ENCODE peak calls at places on chromosomes 7 and 10, in four cellular contexts. X is HepG2, C is K562, V is H1. P is an unnamed sample.

GRCh38 chr10:32338262-32338661 is 8.7 kb downstream of the EPC1 start:
- DNase-seq in V (no peak), X (no peak), C (no peak), P (no peak)

GRCh38 chr7:90320801-90321494 is at the start of gene FAM237B:
- DNase-seq in V (no peak), X (no peak), C (no peak), P (peak)

GRCh38 chr10:104680467-104681401 is 39.6 kb downstream of the SORCS3 start:
- DNase-seq in X (no peak), V (no peak), C (no peak), P (peak)

GRCh38 chr7:131620673-131621609 is 64.5 kb upstream of the PODXL start:
- DNase-seq in X (no peak), V (no peak), C (no peak), P (no peak)

GRCh38 chr10:329361-330099 is 194.3 kb downstream of the ZMYND11 start:
- DNase-seq in V (no peak), C (peak), X (peak), P (peak)

GRCh38 chr10:62384057-62384446 is 9.9 kb downstream of the ZNF365 start:
- DNase-seq in C (no peak), V (no peak), X (no peak), P (no peak)

GRCh38 chr10:78318305-78318704 is 284.6 kb downstream of the RPS24 start:
- DNase-seq in V (no peak), C (no peak), X (no peak), P (no peak)

GRCh38 chr7:141649865-141650499 is 52.0 kb downstream of the DENND11 start:
- DNase-seq in X (peak), C (peak), V (peak), P (peak)

GRCh38 chr7:117097860-117098259 is 144.6 kb downstream of the ST7 start:
- DNase-seq in C (no peak), X (peak), V (no peak), P (no peak)

GRCh38 chr7:26598867-26599266 is 265.5 kb downstream of the SKAP2 start:
- DNase-seq in V (no peak), C (no peak), X (no peak), P (no peak)

DNA sequence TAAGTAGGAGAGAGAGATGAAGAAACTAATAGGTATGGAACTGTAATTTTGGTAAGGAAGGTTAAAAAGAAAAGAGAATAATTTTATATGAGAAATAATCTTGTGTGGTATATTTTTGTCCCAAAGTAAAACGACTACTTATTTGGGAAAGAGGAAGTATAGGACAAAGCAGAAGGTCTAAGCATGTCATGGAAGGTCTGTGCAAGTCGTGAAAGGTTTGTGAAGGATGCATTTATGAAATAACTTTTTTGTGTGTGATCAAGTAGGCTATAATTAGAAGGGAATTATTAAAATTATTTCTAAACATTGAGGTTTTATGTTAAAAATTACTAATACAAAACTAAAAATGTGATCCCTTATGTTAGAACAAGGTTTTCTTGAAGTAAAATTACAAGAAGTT is 63.3 kb downstream of the ZNF783 start:
- DNase-seq in C (no peak), X (no peak), V (no peak), P (no peak)
- TF ChIP-seq PHF8 in C (no peak), X (no peak), V (no peak), P (no peak)

GRCh38 chr7:33428415-33428814 is 299.1 kb downstream of the BBS9 start:
- DNase-seq in V (no peak), X (no peak), C (no peak), P (no peak)
- TF ChIP-seq HDAC2 in V (no peak), X (no peak), C (no peak), P (no peak)

GRCh38 chr7:134702366-134703240 is 56.0 kb downstream of the BPGM start:
- DNase-seq in X (no peak), C (no peak), V (no peak), P (no peak)

GRCh38 chr7:134699021-134699818 is 52.6 kb downstream of the BPGM start:
- DNase-seq in X (no peak), V (no peak), C (no peak), P (no peak)

GRCh38 chr7:134699871-134700270 is 53.2 kb downstream of the BPGM start:
- DNase-seq in X (no peak), C (no peak), V (no peak), P (no peak)

GRCh38 chr7:134703241-134703594 is 56.6 kb downstream of the BPGM start:
- DNase-seq in V (no peak), X (no peak), C (no peak), P (no peak)

GRCh38 chr7:134701272-134701671 is 54.6 kb downstream of the BPGM start:
- DNase-seq in X (peak), V (no peak), C (peak), P (peak)
- TF ChIP-seq PHF8 in X (no peak), V (no peak), C (no peak), P (no peak)

DNA sequence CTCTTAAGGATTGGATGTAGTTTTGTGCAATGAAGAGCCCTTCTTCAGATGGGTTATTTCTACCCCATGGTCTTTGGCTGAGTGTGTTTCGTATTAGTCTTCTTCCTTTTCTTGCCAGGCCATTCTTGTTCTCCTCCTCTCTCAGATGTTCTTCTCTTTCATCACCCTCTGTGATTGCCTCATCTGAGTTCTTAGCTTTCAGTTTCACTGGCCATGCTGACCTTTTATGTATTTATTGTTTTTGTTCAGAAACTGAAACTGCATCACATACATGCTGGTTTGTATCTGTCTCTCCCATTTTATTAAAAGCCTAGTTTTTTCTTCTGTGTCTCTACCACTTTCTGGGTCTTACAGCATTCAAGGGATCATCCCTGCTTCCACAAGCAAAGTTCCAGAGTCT is 21.7 kb upstream of the PCGF5 start:
- DNase-seq in V (no peak), C (no peak), X (no peak), P (no peak)
- TF ChIP-seq HDAC2 in V (no peak), C (no peak), X (no peak), P (no peak)

DNA sequence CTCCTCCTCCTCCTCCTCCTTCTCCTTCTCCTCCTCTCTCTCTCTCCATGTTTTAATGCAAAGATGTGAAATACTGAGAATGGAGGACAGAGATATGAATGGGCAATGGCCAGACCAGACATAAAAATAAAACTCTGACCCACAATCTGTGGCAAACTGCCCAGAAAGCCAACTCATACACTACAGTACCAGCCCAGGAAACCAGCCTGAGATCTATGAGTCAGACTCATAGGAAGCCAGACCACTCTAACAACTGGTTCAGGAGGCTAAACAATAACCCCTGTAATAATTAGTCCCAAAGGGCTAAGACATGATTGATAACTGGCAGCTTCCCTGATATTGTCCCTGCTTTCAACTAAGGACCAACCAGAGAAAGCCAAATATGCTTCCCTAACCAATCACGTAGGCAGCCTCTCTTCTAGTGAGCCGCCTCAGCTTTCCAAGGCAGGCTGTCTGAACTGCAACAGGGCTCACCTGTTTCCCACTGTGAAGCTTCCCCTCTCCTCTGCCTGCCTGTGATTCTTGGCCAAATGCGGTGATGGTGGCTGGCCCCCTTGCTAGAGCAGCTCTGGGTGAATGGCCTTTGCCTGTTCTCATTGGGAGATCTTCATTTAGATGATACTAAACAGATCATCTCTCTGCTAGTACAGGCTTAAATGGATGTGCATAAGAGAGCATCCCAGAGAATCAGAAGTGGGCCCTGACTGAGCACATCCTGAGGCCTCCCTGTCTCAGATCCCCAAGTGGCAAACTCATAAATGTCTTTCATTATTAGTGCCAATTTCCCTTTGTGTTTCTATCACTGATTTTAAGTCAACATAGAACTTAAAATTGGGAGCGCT is 817.6 kb downstream of the TNS3 start:
- DNase-seq in C (no peak), X (no peak), V (no peak), P (peak)
- TF ChIP-seq PHF8 in C (no peak), X (no peak), V (no peak), P (no peak)

DNA sequence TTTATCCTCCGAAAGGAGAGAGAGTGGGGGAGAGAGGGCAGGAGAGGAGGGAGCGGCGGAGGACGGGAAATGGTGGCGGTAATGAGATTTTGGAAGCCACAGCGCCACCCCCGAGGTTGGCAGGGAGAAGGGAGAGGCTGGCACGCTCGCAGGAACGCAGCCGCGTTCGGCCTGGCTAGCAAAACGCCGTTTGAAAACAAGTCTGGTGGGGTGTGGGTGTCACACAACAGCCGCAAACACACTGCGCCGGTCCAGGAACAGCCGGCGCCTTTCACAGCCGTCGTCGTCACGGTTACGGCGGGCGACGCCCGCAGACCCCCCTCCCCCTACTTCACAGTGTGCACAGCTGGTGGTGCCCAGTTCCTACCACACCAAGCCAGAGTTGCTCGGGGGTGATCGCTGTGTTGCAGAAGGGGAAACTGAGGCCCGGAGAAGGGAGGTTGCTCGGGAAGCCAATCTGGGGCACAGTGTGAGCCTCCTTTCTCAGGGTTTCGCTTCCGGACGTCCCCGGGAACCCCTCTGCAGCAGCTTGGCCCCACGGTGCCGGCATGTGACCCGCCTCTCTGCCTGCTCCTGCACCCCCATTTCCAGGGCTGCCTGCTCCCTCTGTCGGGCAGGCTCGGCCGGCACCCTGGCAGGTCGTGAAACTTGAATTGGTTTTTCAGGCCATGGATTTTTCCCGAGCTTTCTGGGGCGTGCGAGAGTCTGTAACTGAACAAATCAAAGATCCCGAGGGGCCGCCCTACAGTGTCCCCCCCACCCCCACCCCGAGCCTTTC is 57.8 kb downstream of the UNCX start:
- DNase-seq in C (no peak), X (no peak), V (no peak), P (no peak)
- TF ChIP-seq HDAC2 in C (no peak), X (no peak), V (no peak), P (no peak)

DNA sequence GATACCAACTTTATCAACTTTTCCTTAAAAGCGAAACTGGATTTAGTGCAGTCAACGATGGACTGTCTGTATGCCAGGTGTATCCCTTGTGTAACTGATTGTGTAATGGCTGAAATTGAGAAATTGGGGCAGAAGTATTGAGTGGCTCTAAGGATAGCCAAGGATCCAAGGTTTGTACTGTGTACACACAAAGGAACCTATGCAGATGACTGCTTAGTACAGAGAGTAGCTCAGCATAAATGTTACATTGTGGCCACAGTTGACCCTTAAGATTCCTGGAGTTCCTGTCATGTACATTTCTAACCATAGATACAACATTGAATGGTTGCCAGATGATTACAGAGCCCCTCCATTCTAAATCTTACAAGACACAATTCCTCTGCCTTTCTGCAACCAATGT is 25.3 kb downstream of the CCDC126 start:
- DNase-seq in V (no peak), C (no peak), X (peak), P (no peak)
- TF ChIP-seq PHF8 in V (no peak), C (no peak), X (no peak), P (no peak)

DNA sequence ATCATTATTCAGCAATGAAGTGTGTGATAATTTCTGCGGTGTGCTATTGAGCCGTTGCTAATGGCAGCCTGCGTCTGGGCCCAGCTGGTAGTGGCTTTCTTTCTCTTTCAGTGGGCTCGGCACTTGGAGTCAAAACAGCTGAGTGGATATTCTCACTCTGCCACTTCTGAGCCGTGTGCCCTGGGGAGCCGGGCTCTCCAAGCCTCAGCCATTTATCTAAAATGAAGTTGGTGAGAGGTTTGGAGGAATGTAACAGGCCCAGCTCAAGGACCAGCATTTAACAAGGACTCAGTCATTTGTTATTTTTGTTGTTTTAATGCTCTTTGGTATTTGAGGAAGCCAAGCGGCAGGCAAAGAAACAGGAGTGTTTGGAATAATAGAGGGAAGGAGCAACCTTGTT is 87.5 kb upstream of the IFRD1 start:
- DNase-seq in V (no peak), C (no peak), X (no peak), P (no peak)
- TF ChIP-seq HDAC2 in V (no peak), C (no peak), X (no peak), P (no peak)

GRCh38 chr7:85612514-85612913 is 425.7 kb upstream of the SEMA3D start:
- DNase-seq in V (no peak), X (no peak), C (no peak), P (no peak)
- TF ChIP-seq PHF8 in V (no peak), X (no peak), C (no peak), P (no peak)

GRCh38 chr7:156240532-156240931 is 400.0 kb upstream of the RNF32 start:
- DNase-seq in X (no peak), V (no peak), C (no peak), P (no peak)
- TF ChIP-seq HDAC2 in X (no peak), V (no peak), C (no peak), P (no peak)